ENCODE peak calls at places on chromosomes 16 and 17, in four cellular contexts. F is HCT116, C is breast epithelium, J is stomach. B is an unnamed sample.
A peak's percentile ranks its signal among the peaks of the same experiment; 100 is the strongest.

GRCh38 chr17:47978324-47978723 is 7.4 kb downstream of the CDK5RAP3 start:
- DNase-seq in F (no peak), C (no peak), J (peak; percentile 61), B (no peak)

GRCh38 chr16:50575743-50576142 is 27.5 kb downstream of the NKD1 start:
- DNase-seq in F (no peak), C (no peak), J (no peak), B (no peak)

GRCh38 chr17:43024407-43025289 is at the start of gene RND2:
- DNase-seq in F (peak; percentile 91), C (peak; percentile 89), J (peak; percentile 76), B (peak; percentile 93)

GRCh38 chr17:71966055-71966454 is 154.8 kb upstream of the SOX9 start:
- DNase-seq in F (no peak), C (no peak), J (no peak), B (no peak)

GRCh38 chr16:25126820-25127232 is 15.3 kb downstream of the LCMT1 start:
- DNase-seq in F (no peak), C (no peak), J (no peak), B (no peak)

GRCh38 chr16:86252596-86252995 is 257.7 kb upstream of the FOXF1 start:
- DNase-seq in F (peak; percentile 42), C (no peak), J (no peak), B (no peak)

GRCh38 chr16:16183562-16183961 is 39.7 kb downstream of the ABCC6 start:
- DNase-seq in F (no peak), C (no peak), J (no peak), B (no peak)

GRCh38 chr16:69930117-69930776 is 20.9 kb upstream of the CLEC18A start:
- DNase-seq in F (peak; percentile 40), C (no peak), J (peak; percentile 45), B (no peak)

GRCh38 chr17:76152580-76152979 is 11.5 kb upstream of the FOXJ1 start:
- DNase-seq in F (no peak), C (no peak), J (no peak), B (peak; percentile 47)

GRCh38 chr17:20127660-20128413 is 118.7 kb downstream of the SPECC1 start:
- DNase-seq in F (no peak), C (no peak), J (no peak), B (no peak)

GRCh38 chr17:67606471-67606870 is 111.3 kb upstream of the NOL11 start:
- DNase-seq in F (no peak), C (no peak), J (peak; percentile 90), B (peak; percentile 64)

GRCh38 chr16:22670551-22670970 is 143.4 kb upstream of the HS3ST2 start:
- DNase-seq in F (peak; percentile 65), C (no peak), J (no peak), B (no peak)

GRCh38 chr17:17723354-17724261 is 42.4 kb downstream of the RAI1 start:
- DNase-seq in F (no peak), C (no peak), J (no peak), B (no peak)
- TF ChIP-seq POLR2A in F (no peak), C (no peak), J (no peak), B (no peak)

DNA sequence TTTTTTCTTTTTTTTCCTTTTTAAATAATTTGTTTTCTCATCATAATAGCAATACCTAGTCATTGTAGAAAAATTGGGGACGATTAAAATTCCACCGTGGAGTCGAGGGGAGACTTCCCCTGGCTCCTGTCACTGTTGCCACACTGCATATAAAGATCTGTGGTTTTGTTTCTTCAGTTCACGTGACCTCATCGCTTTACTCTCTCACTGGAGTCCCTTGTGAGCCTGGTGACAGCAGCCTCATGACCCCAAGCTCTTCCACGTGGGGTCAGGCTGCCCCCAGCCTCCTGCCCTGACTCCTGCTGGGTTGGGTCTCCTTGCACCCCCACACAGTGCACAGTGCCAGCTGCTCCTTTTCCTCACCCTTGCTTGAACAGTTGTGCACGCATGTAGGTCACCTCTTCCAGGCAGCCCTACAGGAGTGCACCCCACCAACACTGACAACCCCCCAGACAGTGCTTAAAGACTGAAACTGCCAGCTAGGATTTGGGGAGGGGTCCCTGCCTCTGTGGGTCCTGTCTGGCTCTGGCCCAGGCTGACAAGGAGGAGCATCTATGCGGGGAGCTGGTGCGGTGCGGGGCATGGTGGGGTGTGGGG is 7.3 kb upstream of the METRNL start:
- DNase-seq in F (no peak), C (no peak), J (no peak), B (no peak)
- H3K4me1 ChIP-seq in F (peaks cover 16% of the 10 kb centered on the region), C (peaks cover 3% of the 10 kb centered on the region), J (peaks cover 13% of the 10 kb centered on the region), B (peaks cover 23% of the 10 kb centered on the region)

GRCh38 chr17:50667259-50668024 is 32.8 kb downstream of the ABCC3 start:
- DNase-seq in F (no peak), C (no peak), J (no peak), B (no peak)
- TF ChIP-seq POLR2AphosphoS5 in F (peak; percentile 20), C (no peak), J (no peak), B (no peak)

DNA sequence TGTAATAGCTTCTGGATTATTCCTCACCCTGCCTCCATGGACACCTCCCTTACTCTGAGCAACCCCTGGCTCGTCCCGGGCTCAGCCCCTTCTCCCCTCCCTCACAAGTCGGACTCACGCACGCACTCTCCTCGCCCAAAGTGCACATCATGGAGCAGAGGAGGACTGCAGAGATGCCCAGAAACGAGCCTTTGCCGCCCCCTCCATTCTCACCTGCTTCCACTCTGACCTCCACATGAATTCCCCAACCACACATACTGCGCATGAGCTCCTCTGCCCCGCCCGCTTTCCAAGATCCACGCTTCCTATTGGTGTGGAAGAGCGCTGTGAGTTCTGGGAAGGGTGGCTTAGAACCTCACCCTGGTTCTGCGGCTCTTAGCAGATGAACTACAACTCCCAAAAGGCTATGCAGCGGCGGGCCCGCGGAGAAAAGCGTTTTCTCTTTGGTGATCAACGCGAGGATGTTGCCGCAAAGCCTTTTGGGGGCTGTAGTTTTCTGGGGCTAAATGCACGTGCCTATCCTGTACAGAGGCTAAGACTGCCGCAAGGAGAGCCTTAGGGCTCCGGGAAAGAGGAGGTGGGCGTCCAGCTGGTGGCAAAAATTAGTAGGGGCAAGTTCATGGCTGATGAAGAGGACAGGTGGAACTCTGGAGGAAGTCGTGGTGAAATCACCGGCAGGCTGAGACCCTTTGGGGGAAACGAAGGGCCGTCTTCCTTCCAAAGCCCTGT is at the start of gene PHB1:
- DNase-seq in F (peak; percentile 98), C (peak; percentile 95), J (peak; percentile 97), B (peak; percentile 98)
- TF ChIP-seq POLR2A in F (peak; percentile 89), C (no peak), J (no peak), B (no peak)

GRCh38 chr16:57532251-57532625 is 4.1 kb downstream of the CCDC102A start:
- DNase-seq in F (no peak), C (no peak), J (peak; percentile 22), B (peak; percentile 41)
- H3K4me1 ChIP-seq in F (peaks cover 23% of the 10 kb centered on the region), C (peaks cover 14% of the 10 kb centered on the region), J (peaks cover 68% of the 10 kb centered on the region), B (peaks cover 58% of the 10 kb centered on the region)

GRCh38 chr17:82241183-82241925 is 12.5 kb downstream of the SLC16A3 start:
- DNase-seq in F (no peak), C (peak; percentile 61), J (peak; percentile 69), B (peak; percentile 88)
- TF ChIP-seq POLR2AphosphoS5 in F (peak; percentile 46), C (no peak), J (peak; percentile 11), B (no peak)

DNA sequence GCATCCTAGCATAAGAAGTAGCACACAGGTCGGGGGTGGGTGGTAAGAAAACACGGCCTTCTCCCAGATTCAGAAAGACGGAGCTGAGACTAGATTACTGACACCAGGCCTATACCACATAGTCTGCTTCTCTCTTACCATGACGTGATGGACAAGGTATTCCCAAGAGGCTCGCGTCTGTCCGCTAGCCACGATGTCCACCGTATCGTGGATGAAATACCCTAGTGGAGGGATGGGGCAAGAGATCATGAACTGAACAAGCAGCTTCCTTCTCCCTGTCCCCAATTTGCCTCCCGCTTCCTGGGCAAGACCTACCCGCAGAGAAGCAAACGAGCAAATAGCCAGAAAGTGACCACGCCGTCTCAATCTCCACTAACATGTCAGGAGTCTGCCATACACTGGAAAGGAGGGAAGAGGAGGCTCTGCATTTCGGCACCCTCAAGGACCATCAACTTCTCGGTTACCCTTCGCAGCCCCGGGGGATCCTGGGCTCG is 820 bp downstream of the TLCD1 start:
- DNase-seq in F (peak; percentile 50), C (no peak), J (no peak), B (no peak)
- TF ChIP-seq POLR2A in F (no peak), C (no peak), J (no peak), B (no peak)

B was measured in suprapubic skin.